ENCODE peak calls at places on chromosomes 12 and 14, in four cellular contexts. K, V, E and A are unnamed samples. For H3K4me1, the result is how much of the 10 kb centered on the place peaks cover.

GRCh38 chr14:46571970-46572369 is 79.6 kb downstream of the RPL10L start:
- DNase-seq in K (peak), V (no peak), E (no peak), A (peak)

GRCh38 chr14:101821528-101821927 is 60.0 kb downstream of the PPP2R5C start:
- DNase-seq in K (no peak), V (no peak), E (no peak), A (no peak)

GRCh38 chr12:121033625-121034349 is 5.3 kb downstream of the OASL start:
- DNase-seq in K (peak), V (no peak), E (peak), A (peak)

GRCh38 chr12:59005195-59005961 is 85.1 kb upstream of the LRIG3 start:
- DNase-seq in K (no peak), V (no peak), E (peak), A (no peak)

GRCh38 chr14:20468773-20469241 is 399 bp upstream of the PNP start:
- DNase-seq in K (no peak), V (peak), E (peak), A (no peak)

GRCh38 chr12:104910196-104910840 is 47.8 kb downstream of the SLC41A2 start:
- DNase-seq in K (peak), V (no peak), E (peak), A (peak)

GRCh38 chr12:32548691-32549412 is 130.2 kb upstream of the DNM1L start:
- DNase-seq in K (peak), V (peak), E (peak), A (no peak)

GRCh38 chr14:22510527-22511110 is 78.4 kb downstream of the DAD1 start:
- DNase-seq in K (no peak), V (no peak), E (peak), A (no peak)

GRCh38 chr12:116977465-116978380 is 67.0 kb downstream of the FBXW8 start:
- DNase-seq in K (no peak), V (no peak), E (peak), A (no peak)

GRCh38 chr14:69087061-69087461 is 65.9 kb downstream of the DCAF5 start:
- DNase-seq in K (peak), V (no peak), E (peak), A (no peak)

GRCh38 chr12:112216223-112216622 is 90.9 kb downstream of the TRAFD1 start:
- DNase-seq in K (no peak), V (no peak), E (no peak), A (no peak)

GRCh38 chr12:94954029-94954685 is 49.3 kb downstream of the NDUFA12 start:
- DNase-seq in K (peak), V (no peak), E (peak), A (peak)

GRCh38 chr12:34402228-34402898 is 380.1 kb downstream of the ALG10 start:
- DNase-seq in K (no peak), V (peak), E (no peak), A (no peak)

GRCh38 chr12:111430418-111431353 is 25.0 kb downstream of the SH2B3 start:
- DNase-seq in K (no peak), V (no peak), E (no peak), A (no peak)

GRCh38 chr12:50317198-50317597 is 33.9 kb upstream of the LIMA1 start:
- DNase-seq in K (no peak), V (no peak), E (no peak), A (no peak)

GRCh38 chr12:131611416-131612091 is 99.3 kb upstream of the SFSWAP start:
- DNase-seq in K (no peak), V (no peak), E (no peak), A (no peak)

GRCh38 chr14:72545411-72546311 is 348.2 kb downstream of the DPF3 start:
- DNase-seq in K (peak), V (no peak), E (no peak), A (peak)

GRCh38 chr12:53492830-53493609 is 6.2 kb downstream of the MAP3K12 start:
- DNase-seq in K (peak), V (peak), E (peak), A (no peak)
- H3K4me1 ChIP-seq in K (under half), V (under half), E (under half), A (under half)

DNA sequence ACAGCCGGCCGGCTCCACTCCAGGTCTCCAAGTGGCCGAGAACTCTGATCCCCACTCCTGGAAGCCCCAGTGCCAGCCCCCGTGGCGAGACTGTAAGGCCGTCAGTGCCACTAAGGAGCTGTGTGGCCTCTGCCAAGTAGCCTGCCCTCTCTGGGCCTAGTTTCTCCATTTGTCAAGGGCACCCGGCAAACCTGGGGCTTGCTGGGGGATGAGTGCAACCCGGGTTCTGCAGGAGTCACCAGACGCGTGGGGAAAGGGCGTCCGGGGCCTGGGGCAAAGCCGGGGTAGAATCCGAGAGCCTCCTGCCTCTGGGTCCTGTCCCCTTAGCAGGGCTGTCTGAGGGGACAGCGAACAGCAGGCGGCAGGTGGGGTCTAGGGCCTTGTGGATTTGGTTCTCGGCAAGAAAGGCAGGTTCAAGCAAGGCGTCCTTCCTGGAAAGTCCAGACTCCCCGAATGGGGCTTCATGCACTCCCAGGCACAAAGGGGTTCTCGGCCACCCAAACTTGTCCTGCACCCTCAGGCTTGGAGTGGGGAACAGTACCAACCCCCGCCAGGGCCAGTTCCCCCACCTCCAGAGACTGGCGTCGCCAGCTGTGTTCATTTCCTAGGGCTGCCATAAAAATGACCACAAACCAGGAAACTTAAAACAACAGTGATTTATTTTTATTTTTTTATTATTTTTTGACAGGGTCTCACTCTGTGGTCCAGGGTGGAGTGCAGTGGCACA is 56.0 kb downstream of the NCOR2 start:
- DNase-seq in K (no peak), V (no peak), E (no peak), A (no peak)
- H3K4me1 ChIP-seq in K (half or more), V (half or more), E (half or more), A (under half)

GRCh38 chr14:59919582-59920377 is at the start of gene LRRC9:
- DNase-seq in K (no peak), V (peak), E (peak), A (no peak)
- H3K4me1 ChIP-seq in K (under half), V (under half), E (under half), A (under half)

DNA sequence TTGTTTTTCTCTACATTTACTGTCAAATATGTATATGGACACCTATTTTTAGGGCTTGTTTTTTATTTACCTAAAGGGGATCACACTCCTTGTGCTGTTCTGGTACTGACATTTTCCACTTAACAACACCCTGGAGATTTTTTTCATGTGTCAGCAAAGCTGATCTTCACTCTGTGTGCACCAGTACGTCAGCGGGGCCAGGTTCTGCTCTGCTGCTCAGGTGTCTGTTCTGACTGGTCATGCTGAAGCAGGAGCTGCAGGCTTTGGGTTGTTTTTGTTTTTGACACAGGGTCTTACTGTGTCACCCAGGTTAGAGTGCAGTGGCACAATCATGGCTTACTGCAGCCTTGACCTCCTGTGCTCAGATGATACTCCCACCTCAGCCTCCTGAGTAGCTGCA is 81.9 kb upstream of the CCND2 start:
- DNase-seq in K (no peak), V (no peak), E (no peak), A (no peak)
- H3K4me1 ChIP-seq in K (under half), V (under half), E (under half), A (under half)

GRCh38 chr12:31316964-31317363 is 9.0 kb downstream of the SINHCAF start:
- DNase-seq in K (no peak), V (no peak), E (no peak), A (no peak)
- H3K4me1 ChIP-seq in K (under half), V (under half), E (under half), A (under half)

GRCh38 chr12:63919758-63920157 is 75.3 kb downstream of the SRGAP1 start:
- DNase-seq in K (no peak), V (no peak), E (peak), A (no peak)

GRCh38 chr12:63918788-63919300 is 74.3 kb downstream of the SRGAP1 start:
- DNase-seq in K (peak), V (no peak), E (peak), A (peak)

GRCh38 chr12:63916561-63917476 is 72.3 kb downstream of the SRGAP1 start:
- DNase-seq in K (no peak), V (no peak), E (peak), A (no peak)

GRCh38 chr12:63917477-63917862 is 73.0 kb downstream of the SRGAP1 start:
- DNase-seq in K (no peak), V (no peak), E (no peak), A (no peak)

GRCh38 chr12:63917864-63918742 is 73.6 kb downstream of the SRGAP1 start:
- DNase-seq in K (peak), V (peak), E (peak), A (peak)
- H3K4me1 ChIP-seq in K (half or more), V (under half), E (half or more), A (half or more)

GRCh38 chr12:113242018-113242418 is 20.8 kb downstream of the TPCN1 start:
- DNase-seq in K (peak), V (no peak), E (no peak), A (no peak)
- H3K4me1 ChIP-seq in K (half or more), V (under half), E (half or more), A (under half)

DNA sequence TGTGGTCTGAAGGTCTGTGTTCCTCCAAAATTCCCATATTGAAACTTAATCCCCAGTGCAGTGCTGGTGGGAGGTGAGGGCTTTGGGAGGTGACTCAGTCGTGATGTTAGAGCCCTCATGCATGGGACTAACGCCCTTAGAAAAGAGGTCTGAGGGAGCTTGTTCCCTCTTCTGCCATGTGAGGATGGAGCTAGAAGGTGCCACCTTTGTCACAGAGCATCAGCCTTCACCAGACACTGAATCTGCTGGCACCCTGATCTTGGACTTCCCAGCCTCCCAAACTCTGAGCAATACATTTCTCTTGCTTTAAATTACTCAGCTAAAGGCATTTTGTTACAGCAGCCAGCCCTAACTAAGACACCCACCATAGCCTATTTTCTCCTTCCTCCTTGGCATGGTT is 13.9 kb downstream of the RAB15 start:
- DNase-seq in K (no peak), V (no peak), E (no peak), A (no peak)
- H3K4me1 ChIP-seq in K (under half), V (under half), E (under half), A (under half)

DNA sequence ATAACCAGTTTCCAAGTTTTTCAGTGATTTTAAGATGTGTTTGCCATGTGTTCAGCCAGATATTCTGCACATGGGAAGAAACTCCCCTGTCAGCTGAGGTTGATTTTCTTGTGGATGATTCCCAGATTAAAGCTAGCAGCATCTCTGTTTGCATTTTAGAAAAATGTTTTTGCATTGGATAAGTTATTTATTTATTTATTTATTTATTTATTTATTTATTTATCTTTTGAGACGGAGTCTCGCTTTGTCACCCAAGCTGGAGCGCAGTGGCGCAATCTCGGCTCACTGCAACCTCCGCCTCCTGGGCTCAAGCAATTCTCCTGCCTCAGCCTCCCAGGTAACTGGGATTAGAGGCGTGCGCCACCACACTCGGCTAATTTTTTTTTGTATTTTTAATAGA is 2.8 kb downstream of the ACOT4 start:
- DNase-seq in K (no peak), V (no peak), E (no peak), A (no peak)
- H3K4me1 ChIP-seq in K (under half), V (under half), E (under half), A (under half)